ENCODE peak calls at places on chromosomes 13 and 19, in ten cellular contexts. E is psoas muscle; O is A549; G is heart right ventricle; F is adrenal gland; I is body of pancreas; C is ascending aorta; D is upper lobe of right lung; K is CD8-positive, alpha-beta memory T cell; N is CD4-positive, alpha-beta memory T cell. T is an unnamed sample.

GRCh38 chr13:62781866-62782265 is 1366.2 kb upstream of the PCDH20 start:
- DNase-seq in E (no peak), O (peak; percentile 1), G (no peak), F (no peak), I (no peak), C (no peak), D (no peak), K (no peak), N (no peak), T (no peak)

GRCh38 chr19:34662919-34663318 is 14.0 kb downstream of the SCGB2B2 start:
- DNase-seq in E (no peak), O (no peak), G (no peak), F (no peak), I (peak; percentile 58), C (no peak), D (no peak), K (no peak), N (peak; percentile 66), T (no peak)

GRCh38 chr19:36805364-36805763 is 32.8 kb upstream of the ZNF850 start:
- DNase-seq in E (no peak), O (no peak), G (no peak), F (no peak), I (no peak), C (no peak), D (no peak), K (no peak), N (no peak), T (no peak)

GRCh38 chr19:42281175-42282035 is 12.4 kb downstream of the CIC start:
- DNase-seq in E (peak; percentile 76), O (peak; percentile 66), G (peak; percentile 85), F (peak; percentile 80), I (peak; percentile 44), C (no peak), D (no peak), K (no peak), N (peak; percentile 22), T (peak; percentile 88)

GRCh38 chr19:46296722-46297431 is at the start of gene HIF3A:
- DNase-seq in E (peak; percentile 68), O (no peak), G (peak; percentile 62), F (peak; percentile 78), I (peak; percentile 60), C (peak; percentile 17), D (peak; percentile 86), K (no peak), N (no peak), T (peak; percentile 80)

GRCh38 chr19:47313754-47314133 is 4.1 kb downstream of the C5AR1 start:
- DNase-seq in E (no peak), O (no peak), G (no peak), F (no peak), I (no peak), C (no peak), D (no peak), K (no peak), N (no peak), T (no peak)

GRCh38 chr19:51439021-51439465 is 19.2 kb downstream of the SIGLEC8 start:
- DNase-seq in E (no peak), O (no peak), G (no peak), F (no peak), I (no peak), C (no peak), D (peak; percentile 35), K (no peak), N (peak; percentile 45), T (no peak)

GRCh38 chr13:107258599-107259187 is 690.8 kb upstream of the ARGLU1 start:
- DNase-seq in E (no peak), O (no peak), G (no peak), F (no peak), I (no peak), C (no peak), D (no peak), K (no peak), N (no peak), T (no peak)

GRCh38 chr19:55867101-55867500 is 30.8 kb downstream of the NLRP4 start:
- DNase-seq in E (no peak), O (no peak), G (no peak), F (no peak), I (no peak), C (no peak), D (no peak), K (no peak), N (no peak), T (no peak)

GRCh38 chr19:29841559-29842367 is 30.0 kb downstream of the CCNE1 start:
- DNase-seq in E (peak; percentile 19), O (peak; percentile 87), G (peak; percentile 15), F (peak; percentile 82), I (no peak), C (no peak), D (peak; percentile 49), K (no peak), N (no peak), T (no peak)

GRCh38 chr19:35545855-35546381 is 492 bp downstream of the TMEM147 start:
- DNase-seq in E (peak; percentile 60), O (peak; percentile 94), G (peak; percentile 34), F (peak; percentile 60), I (peak; percentile 60), C (no peak), D (peak; percentile 76), K (peak; percentile 49), N (peak; percentile 35), T (peak; percentile 46)

GRCh38 chr19:17450264-17451075 is 2.0 kb upstream of the TMEM221 start:
- DNase-seq in E (no peak), O (no peak), G (no peak), F (no peak), I (no peak), C (no peak), D (no peak), K (no peak), N (no peak), T (no peak)

GRCh38 chr19:9883231-9883758 is 48.2 kb downstream of the PIN1 start:
- DNase-seq in E (no peak), O (no peak), G (no peak), F (no peak), I (no peak), C (no peak), D (no peak), K (no peak), N (no peak), T (no peak)

GRCh38 chr13:30796132-30796832 is 60.9 kb downstream of the ALOX5AP start:
- DNase-seq in E (no peak), O (peak; percentile 25), G (no peak), F (peak; percentile 78), I (peak; percentile 21), C (no peak), D (no peak), K (no peak), N (peak; percentile 36), T (no peak)

GRCh38 chr19:34733266-34733825 is 697 bp upstream of the ZNF181 start:
- DNase-seq in E (peak; percentile 71), O (no peak), G (peak; percentile 69), F (peak; percentile 88), I (no peak), C (peak; percentile 15), D (no peak), K (peak; percentile 3), N (no peak), T (peak; percentile 65)

DNA sequence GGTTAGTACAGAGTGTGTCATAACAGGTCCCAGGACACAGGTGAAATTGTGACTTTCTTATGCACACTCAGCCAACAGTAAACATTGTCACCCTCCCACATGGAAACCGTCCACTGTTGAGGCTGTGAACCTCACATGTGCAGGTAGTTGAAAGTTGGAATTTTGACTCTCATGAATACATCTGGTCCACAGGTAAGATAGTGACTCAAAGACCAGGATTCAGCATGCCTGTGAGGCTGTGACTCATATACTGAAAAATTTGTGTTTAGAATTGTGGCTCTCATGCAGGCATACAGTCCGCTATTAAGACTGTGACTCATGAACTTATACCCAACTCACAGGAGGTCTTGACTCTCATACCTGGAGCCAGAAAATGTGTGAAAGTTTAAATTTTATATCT is 67.8 kb downstream of the ZNF728 start:
- DNase-seq in E (no peak), O (no peak), G (no peak), F (no peak), I (no peak), C (no peak), D (no peak), K (no peak), N (no peak), T (no peak)
- H3K9me3 ChIP-seq in E (no peaks in the 10 kb centered on the region), O (peaks cover 31% of the 10 kb centered on the region), G (no peaks in the 10 kb centered on the region), F (no peaks in the 10 kb centered on the region), I (no peaks in the 10 kb centered on the region), C (no peaks in the 10 kb centered on the region), D (no peaks in the 10 kb centered on the region), K (no peaks in the 10 kb centered on the region), N (no peaks in the 10 kb centered on the region), T (no peaks in the 10 kb centered on the region)

GRCh38 chr13:40205771-40206240 is 460.6 kb downstream of the FOXO1 start:
- DNase-seq in E (no peak), O (no peak), G (no peak), F (no peak), I (no peak), C (no peak), D (no peak), K (no peak), N (no peak), T (no peak)
- H3K27ac ChIP-seq in E (peak overlapping the region; percentile 62), O (no peak overlapping the region), G (no peak overlapping the region), F (no peak overlapping the region), I (peak overlapping the region; percentile 84), C (no peak overlapping the region), D (no peak overlapping the region), K (no peak overlapping the region), N (peak overlapping the region; percentile 53), T (peak overlapping the region; percentile 6)

GRCh38 chr13:99501952-99502310 is 659 bp downstream of the TM9SF2 start:
- DNase-seq in E (no peak), O (no peak), G (no peak), F (peak; percentile 68), I (peak; percentile 45), C (no peak), D (no peak), K (peak; percentile 12), N (peak; percentile 23), T (no peak)
- H3K4me1 ChIP-seq in E (peaks cover 71% of the 10 kb centered on the region), O (peaks cover 33% of the 10 kb centered on the region), G (peaks cover 68% of the 10 kb centered on the region), F (peaks cover 13% of the 10 kb centered on the region), I (peaks cover 67% of the 10 kb centered on the region), C (peaks cover 27% of the 10 kb centered on the region), D (peaks cover 64% of the 10 kb centered on the region), K (peaks cover 82% of the 10 kb centered on the region), N (peaks cover 86% of the 10 kb centered on the region), T (peaks cover 65% of the 10 kb centered on the region)

GRCh38 chr13:19159181-19159580 is 22.4 kb downstream of the TUBA3C start:
- DNase-seq in E (no peak), O (no peak), G (no peak), F (no peak), I (no peak), C (no peak), D (peak; percentile 29), K (no peak), N (no peak), T (no peak)

GRCh38 chr13:19158526-19158925 is 23.1 kb downstream of the TUBA3C start:
- DNase-seq in E (no peak), O (no peak), G (no peak), F (no peak), I (no peak), C (no peak), D (peak; percentile 54), K (no peak), N (no peak), T (no peak)

GRCh38 chr13:19159761-19160420 is 21.7 kb downstream of the TUBA3C start:
- DNase-seq in E (no peak), O (no peak), G (no peak), F (no peak), I (no peak), C (no peak), D (peak; percentile 31), K (no peak), N (no peak), T (no peak)

GRCh38 chr13:19158006-19158405 is 23.6 kb downstream of the TUBA3C start:
- DNase-seq in E (no peak), O (no peak), G (no peak), F (no peak), I (no peak), C (no peak), D (peak; percentile 40), K (no peak), N (no peak), T (no peak)

GRCh38 chr13:19161308-19161707 is 20.3 kb downstream of the TUBA3C start:
- DNase-seq in E (no peak), O (no peak), G (no peak), F (no peak), I (no peak), C (no peak), D (peak; percentile 34), K (no peak), N (no peak), T (no peak)
- H3K9me3 ChIP-seq in E (peaks cover 4% of the 10 kb centered on the region), O (no peaks in the 10 kb centered on the region), G (no peaks in the 10 kb centered on the region), F (no peaks in the 10 kb centered on the region), I (no peaks in the 10 kb centered on the region), C (no peaks in the 10 kb centered on the region), D (no peaks in the 10 kb centered on the region), K (no peaks in the 10 kb centered on the region), N (no peaks in the 10 kb centered on the region), T (peaks cover 13% of the 10 kb centered on the region)